ENCODE peak calls at places on chromosomes 4 and X, in seven cellular contexts. M, Q, L, R, P, W and D are unnamed samples.

GRCh38 chr4:145049241-145049640 is 48.8 kb downstream of the ANAPC10 start:
- DNase-seq in M (no peak), Q (no peak), L (no peak), R (no peak), P (no peak), W (no peak), D (no peak)

GRCh38 chr4:40253906-40254305 is 57.1 kb downstream of the RHOH start:
- DNase-seq in M (no peak), Q (no peak), L (no peak), R (no peak), P (no peak), W (no peak), D (no peak)

GRCh38 chr4:19026281-19026680 is 1004.7 kb upstream of the LCORL start:
- DNase-seq in M (no peak), Q (no peak), L (no peak), R (no peak), P (no peak), W (no peak), D (no peak)

GRCh38 chr4:5970381-5971076 is 47.7 kb downstream of the C4orf50 start:
- DNase-seq in M (no peak), Q (no peak), L (peak; percentile 31), R (no peak), P (no peak), W (no peak), D (no peak)

GRCh38 chr4:172813359-172813923 is 355.2 kb upstream of the GALNT7 start:
- DNase-seq in M (no peak), Q (no peak), L (no peak), R (no peak), P (peak; percentile 22), W (no peak), D (no peak)

GRCh38 chrX:120274958-120275357 is 24.3 kb downstream of the ZBTB33 start:
- DNase-seq in M (no peak), Q (no peak), L (peak; percentile 61), R (no peak), P (no peak), W (no peak), D (no peak)

GRCh38 chrX:12989456-12989855 is 14.5 kb downstream of the TMSB4X start:
- DNase-seq in M (no peak), Q (no peak), L (no peak), R (no peak), P (no peak), W (no peak), D (no peak)

GRCh38 chrX:38220024-38220935 is at the start of gene SRPX:
- DNase-seq in M (peak; percentile 21), Q (no peak), L (peak; percentile 76), R (no peak), P (peak; percentile 10), W (peak; percentile 47), D (peak; percentile 41)

GRCh38 chr4:24912252-24913098 is at the start of gene CCDC149:
- DNase-seq in M (peak; percentile 58), Q (no peak), L (peak; percentile 92), R (peak; percentile 69), P (no peak), W (peak; percentile 79), D (peak; percentile 34)

GRCh38 chr4:87843936-87844335 is 11.2 kb downstream of the MEPE start:
- DNase-seq in M (no peak), Q (no peak), L (no peak), R (no peak), P (no peak), W (peak; percentile 84), D (peak; percentile 74)

GRCh38 chr4:152573861-152574260 is 38.0 kb upstream of the FBXW7 start:
- DNase-seq in M (no peak), Q (no peak), L (no peak), R (no peak), P (no peak), W (no peak), D (no peak)

GRCh38 chr4:40212674-40213504 is 16.1 kb downstream of the RHOH start:
- DNase-seq in M (no peak), Q (no peak), L (no peak), R (no peak), P (no peak), W (peak; percentile 31), D (peak; percentile 5)

GRCh38 chrX:13078739-13079444 is 34.5 kb upstream of the FAM9C start:
- DNase-seq in M (no peak), Q (no peak), L (no peak), R (no peak), P (no peak), W (peak; percentile 58), D (peak; percentile 60)

GRCh38 chrX:57286507-57287251 is at the start of gene FAAH2:
- DNase-seq in M (no peak), Q (peak; percentile 5), L (peak; percentile 87), R (peak; percentile 44), P (peak; percentile 40), W (no peak), D (no peak)

GRCh38 chr4:159281781-159282180 is 178.9 kb downstream of the RAPGEF2 start:
- DNase-seq in M (no peak), Q (no peak), L (no peak), R (no peak), P (no peak), W (peak; percentile 19), D (peak; percentile 11)